ENCODE peak calls at places on chromosomes 16 and 17, in five cellular contexts. H, Y, O, M and B are unnamed samples.

GRCh38 chr17:47611372-47612350 is 38.1 kb upstream of the KPNB1 start:
- DNase-seq in H (no peak), M (no peak), Y (no peak), O (no peak), B (no peak)

GRCh38 chr17:80036715-80037477 is 454 bp downstream of the CCDC40 start:
- DNase-seq in O (no peak), H (no peak), Y (no peak), M (peak), B (no peak)

GRCh38 chr17:29589524-29590260 is at the start of gene GIT1:
- DNase-seq in M (peak), O (peak), Y (peak), H (peak), B (peak)

GRCh38 chr16:11181889-11182279 is 74.1 kb downstream of the SOCS1 start:
- DNase-seq in M (peak), H (no peak), Y (no peak), O (peak), B (no peak)

GRCh38 chr17:40956401-40957254 is 10.1 kb downstream of the KRT39 start:
- DNase-seq in M (peak), Y (no peak), H (no peak), O (no peak), B (no peak)

GRCh38 chr17:56755310-56755709 is 78.4 kb downstream of the C17orf67 start:
- DNase-seq in Y (no peak), H (no peak), O (no peak), M (no peak), B (no peak)

GRCh38 chr17:27380551-27380950 is 75.7 kb upstream of the KSR1 start:
- DNase-seq in O (no peak), M (no peak), Y (no peak), H (no peak), B (no peak)

GRCh38 chr17:30838187-30838807 is 6.5 kb downstream of the ATAD5 start:
- DNase-seq in Y (no peak), H (no peak), M (no peak), O (no peak), B (no peak)

GRCh38 chr16:83054302-83054701 is 427.5 kb downstream of the CDH13 start:
- DNase-seq in Y (no peak), O (no peak), M (no peak), H (no peak), B (no peak)

GRCh38 chr16:2586241-2586640 is 48.4 kb downstream of the PDPK1 start:
- DNase-seq in O (no peak), M (no peak), Y (no peak), H (no peak), B (no peak)

GRCh38 chr17:38877130-38877851 is 7.4 kb downstream of the LASP1 start:
- DNase-seq in M (no peak), O (no peak), Y (no peak), H (no peak), B (no peak)

GRCh38 chr17:38320482-38320881 is 23.3 kb downstream of the GPR179 start:
- DNase-seq in H (no peak), Y (no peak), O (no peak), M (no peak), B (no peak)

GRCh38 chr17:58337126-58337599 is 8.6 kb upstream of the TSPOAP1 start:
- DNase-seq in M (no peak), H (no peak), Y (no peak), O (no peak), B (no peak)

GRCh38 chr16:73212431-73212830 is 164.5 kb upstream of the ZFHX3 start:
- DNase-seq in M (no peak), H (no peak), O (no peak), Y (no peak), B (no peak)

GRCh38 chr17:59362811-59363205 is 31.4 kb downstream of the YPEL2 start:
- DNase-seq in Y (no peak), O (no peak), M (no peak), H (no peak), B (no peak)

GRCh38 chr16:79571753-79572544 is 28.6 kb downstream of the MAF start:
- DNase-seq in Y (no peak), H (no peak), M (no peak), O (no peak), B (no peak)

GRCh38 chr17:29557085-29557697 is 9.6 kb downstream of the ABHD15 start:
- DNase-seq in H (no peak), M (no peak), O (no peak), Y (no peak), B (no peak)

GRCh38 chr16:49216593-49216992 is 65.0 kb downstream of the CBLN1 start:
- DNase-seq in M (no peak), O (no peak), Y (no peak), H (no peak), B (no peak)

GRCh38 chr17:78859051-78859450 is 18.4 kb upstream of the USP36 start:
- DNase-seq in O (no peak), H (no peak), M (no peak), Y (no peak), B (no peak)

GRCh38 chr17:8041249-8041928 is 2.5 kb downstream of the ALOX15B start:
- DNase-seq in H (no peak), O (peak), M (peak), Y (peak), B (peak)

GRCh38 chr17:66301864-66302741 is at the start of gene PRKCA:
- DNase-seq in O (peak), H (peak), M (peak), Y (peak), B (peak)

GRCh38 chr17:30503558-30503957 is 26.4 kb downstream of the GOSR1 start:
- DNase-seq in M (no peak), Y (no peak), O (no peak), H (no peak), B (no peak)

GRCh38 chr17:76789235-76789788 is 51.4 kb downstream of the MFSD11 start:
- DNase-seq in M (no peak), O (no peak), H (no peak), Y (no peak), B (no peak)

GRCh38 chr16:1561836-1562235 is 28.4 kb downstream of the TMEM204 start:
- DNase-seq in O (no peak), M (no peak), H (no peak), Y (no peak), B (no peak)

GRCh38 chr16:6958184-6958583 is 374.5 kb upstream of the RBFOX1 start:
- DNase-seq in O (no peak), M (no peak), Y (no peak), H (no peak), B (no peak)

GRCh38 chr16:35735403-35736251 is 2276.2 kb downstream of the TP53TG3F start:
- DNase-seq in Y (no peak), M (no peak), O (no peak), H (no peak), B (no peak)

GRCh38 chr16:88907768-88908167 is 41.3 kb upstream of the PABPN1L start:
- DNase-seq in Y (no peak), O (no peak), M (no peak), H (no peak), B (no peak)

GRCh38 chr17:78534492-78535284 is 42.5 kb downstream of the DNAH17 start:
- DNase-seq in Y (no peak), H (no peak), O (no peak), M (no peak), B (no peak)

GRCh38 chr16:66416981-66417700 is 10.0 kb upstream of the BEAN1 start:
- DNase-seq in Y (no peak), M (no peak), H (no peak), O (no peak), B (no peak)

GRCh38 chr17:62670202-62670821 is 42.8 kb downstream of the MRC2 start:
- DNase-seq in M (no peak), Y (no peak), O (no peak), H (no peak), B (no peak)

GRCh38 chr17:40350410-40351184 is 13.9 kb downstream of the GJD3 start:
- DNase-seq in O (no peak), H (no peak), Y (no peak), M (no peak), B (no peak)

GRCh38 chr16:46612121-46612520 is 9.1 kb downstream of the SHCBP1 start:
- DNase-seq in O (no peak), M (no peak), Y (no peak), H (no peak), B (no peak)

GRCh38 chr17:74873036-74873873 is 461 bp upstream of the FDXR start:
- DNase-seq in H (peak), M (peak), O (peak), Y (peak), B (peak)

GRCh38 chr17:74870512-74870911 is 2.3 kb downstream of the FDXR start:
- DNase-seq in Y (no peak), M (no peak), O (no peak), H (peak), B (no peak)

GRCh38 chr17:74871329-74872076 is 1.3 kb downstream of the FDXR start:
- DNase-seq in O (no peak), M (no peak), Y (no peak), H (no peak), B (no peak)

GRCh38 chr17:74873874-74874614 is 1.2 kb upstream of the FDXR start:
- DNase-seq in Y (no peak), O (no peak), M (no peak), H (no peak), B (no peak)

GRCh38 chr17:74872313-74873035 is at the start of gene FDXR:
- DNase-seq in O (no peak), H (no peak), Y (no peak), M (no peak), B (no peak)
- TF ChIP-seq POLR2A in O (peak), H (peak), Y (no peak), M (peak), B (peak)

GRCh38 chr16:85449195-85449884 is 163.8 kb upstream of the GSE1 start:
- DNase-seq in H (no peak), M (no peak), Y (peak), O (no peak), B (peak)
- TF ChIP-seq CTCF in H (no peak), M (no peak), Y (no peak), O (no peak), B (no peak)

DNA sequence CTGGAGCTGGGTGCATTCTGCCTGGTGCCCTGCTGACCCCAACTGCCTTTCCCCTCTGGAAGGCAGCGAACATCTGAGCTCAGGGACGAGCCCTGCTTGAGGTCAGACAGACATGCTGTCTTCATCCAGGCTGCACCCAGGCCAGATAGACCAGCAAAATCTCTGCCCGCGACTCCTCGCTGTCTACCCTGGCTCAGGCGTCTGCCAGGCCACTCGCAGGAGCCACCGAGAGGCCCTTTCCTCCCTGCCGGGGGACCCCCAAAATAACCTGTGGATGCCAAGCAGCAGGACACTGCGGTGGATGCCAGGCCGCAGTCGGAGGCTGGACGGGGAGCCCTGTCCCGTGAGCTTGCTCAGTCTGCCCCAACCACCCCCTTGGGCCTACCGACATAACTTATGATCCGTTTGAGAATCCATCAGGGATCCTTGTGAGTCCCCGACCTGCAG is 3.3 kb upstream of the SLC25A10 start:
- DNase-seq in Y (no peak), H (no peak), O (no peak), M (no peak), B (no peak)
- TF ChIP-seq POLR2A in Y (no peak), H (no peak), O (no peak), M (no peak), B (no peak)

GRCh38 chr16:3866703-3867431 is 13.6 kb downstream of the CREBBP start:
- DNase-seq in H (no peak), M (no peak), O (no peak), Y (no peak), B (no peak)

GRCh38 chr16:3864562-3864961 is 16.0 kb downstream of the CREBBP start:
- DNase-seq in M (no peak), Y (no peak), H (no peak), O (no peak), B (no peak)

GRCh38 chr16:3861808-3862451 is 18.6 kb downstream of the CREBBP start:
- DNase-seq in Y (no peak), M (no peak), H (no peak), O (no peak), B (no peak)

GRCh38 chr16:3865241-3865640 is 15.3 kb downstream of the CREBBP start:
- DNase-seq in M (no peak), O (no peak), H (no peak), Y (no peak), B (no peak)

DNA sequence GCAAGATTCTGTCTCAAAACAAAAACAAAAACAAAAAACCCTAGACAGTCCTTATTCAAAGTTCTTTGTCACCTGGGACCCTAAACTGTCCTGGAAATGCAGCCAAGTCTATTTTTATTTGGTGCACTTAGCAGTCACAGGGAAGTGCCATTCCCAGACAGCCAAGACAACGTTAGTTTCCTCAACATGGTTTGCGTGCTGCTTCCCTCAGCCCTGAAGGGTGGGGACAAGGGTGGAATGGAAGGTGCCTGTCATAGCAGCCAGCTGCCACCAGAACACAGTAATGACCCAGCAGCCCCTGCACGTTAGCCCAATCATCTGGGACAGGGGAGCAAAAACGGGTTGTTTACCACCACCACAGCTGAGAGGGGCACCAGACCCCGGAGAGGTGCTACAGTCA is 16.9 kb downstream of the CREBBP start:
- DNase-seq in H (no peak), O (no peak), Y (no peak), M (no peak), B (no peak)
- TF ChIP-seq CTCF in H (no peak), O (no peak), Y (no peak), M (no peak), B (no peak)

DNA sequence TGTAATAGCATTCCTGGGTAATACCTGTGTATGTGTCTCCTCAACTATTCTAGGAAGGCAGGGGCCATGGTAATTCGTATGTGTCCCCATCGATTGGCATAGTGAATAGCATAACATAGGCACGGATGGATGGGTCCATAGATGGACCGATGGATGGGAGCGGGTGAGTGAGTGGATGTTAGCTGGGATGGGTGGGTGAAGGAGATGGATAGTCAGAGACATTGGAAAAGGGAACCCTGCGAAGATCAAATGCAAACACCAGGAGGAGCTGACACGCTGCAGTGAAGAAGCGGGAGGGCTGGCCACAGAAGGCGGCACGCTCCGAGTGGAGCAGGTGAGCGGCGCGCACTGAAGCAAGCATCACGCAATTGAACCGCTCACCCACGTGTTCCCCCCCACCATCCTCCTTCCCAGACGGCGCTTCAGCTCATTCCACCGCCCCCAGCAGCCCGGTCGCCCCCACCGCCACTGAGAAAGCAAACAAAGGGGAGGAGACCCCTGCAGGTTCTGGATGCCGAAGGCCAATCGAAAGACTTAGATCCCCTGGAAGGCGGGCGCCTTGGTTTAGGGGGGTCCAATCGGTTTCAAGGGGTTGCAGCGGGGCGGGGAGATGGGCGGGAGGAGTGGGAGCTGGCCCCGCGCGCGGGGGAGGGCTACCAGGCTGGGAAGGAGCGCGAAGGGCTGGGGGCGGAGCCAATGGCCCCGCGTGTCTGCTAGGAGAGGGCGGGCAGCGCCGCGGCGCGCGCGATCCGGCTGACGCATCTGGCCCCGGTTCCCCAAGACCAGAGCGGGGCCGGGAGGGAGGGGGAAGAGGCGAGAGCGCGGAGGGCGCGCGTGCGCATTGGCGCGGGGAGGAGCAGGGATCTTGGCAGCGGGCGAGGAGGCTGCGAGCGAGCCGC is at the start of gene ARRB2:
- DNase-seq in H (peak), O (peak), M (peak), Y (peak), B (peak)
- TF ChIP-seq POLR2A in H (peak), O (peak), M (no peak), Y (no peak), B (no peak)

DNA sequence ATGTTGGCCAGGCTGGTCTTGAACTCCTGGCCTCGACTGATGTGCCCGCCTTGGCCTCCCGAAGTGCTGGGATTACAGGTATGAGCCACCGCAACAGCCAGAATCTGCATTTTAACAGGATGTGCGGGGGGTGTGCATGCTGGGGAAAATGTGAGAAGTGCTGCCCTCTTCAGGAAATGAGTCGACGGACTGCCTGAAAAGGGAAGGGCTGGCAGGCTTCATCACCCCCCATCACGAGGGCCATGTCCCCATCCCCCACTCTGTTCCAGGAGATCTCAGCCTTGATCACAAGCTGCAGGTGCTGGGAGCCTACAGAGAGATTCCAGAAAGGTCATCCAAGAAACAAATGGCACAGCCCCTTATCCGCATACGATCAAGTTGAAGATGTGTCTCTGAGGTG is 195.3 kb upstream of the RPL38 start:
- DNase-seq in Y (no peak), M (no peak), O (no peak), H (no peak), B (no peak)
- TF ChIP-seq CTCF in Y (no peak), M (no peak), O (no peak), H (no peak), B (no peak)

GRCh38 chr17:64328036-64328874 is 62.4 kb downstream of the PECAM1 start:
- DNase-seq in M (no peak), O (no peak), Y (no peak), H (no peak), B (no peak)

GRCh38 chr17:64327201-64327930 is 63.3 kb downstream of the PECAM1 start:
- DNase-seq in M (no peak), H (peak), Y (no peak), O (no peak), B (no peak)

GRCh38 chr17:64326030-64326419 is 63.0 kb upstream of the TEX2 start:
- DNase-seq in O (no peak), H (no peak), M (no peak), Y (no peak), B (no peak)

GRCh38 chr17:64328875-64329405 is 61.7 kb downstream of the PECAM1 start:
- DNase-seq in H (no peak), O (no peak), Y (no peak), M (no peak), B (no peak)

GRCh38 chr17:64326420-64327054 is 63.5 kb upstream of the TEX2 start:
- DNase-seq in Y (peak), O (peak), H (peak), M (peak), B (peak)
- TF ChIP-seq POLR2A in Y (no peak), O (no peak), H (no peak), M (no peak), B (no peak)

GRCh38 chr17:21542070-21542469 is 150.3 kb upstream of the KCNJ18 start:
- DNase-seq in M (no peak), O (no peak), Y (no peak), H (no peak), B (no peak)
- TF ChIP-seq CTCF in M (no peak), O (no peak), Y (no peak), H (no peak), B (no peak)